ENCODE peak calls at places on chromosome 1, in nine cellular contexts. One of them, this sample, is unnamed.

GRCh38 chr1:209590405-209590804 is 6.9 kb downstream of the CAMK1G start:
- DNase-seq in neural crest cell: no peak
- DNase-seq in AML-193: no peak
- DNase-seq in left colon: peak
- DNase-seq in naive thymus-derived CD8-positive, alpha-beta T cell: no peak
- DNase-seq in nucleus accumbens: peak
- DNase-seq in BE2C: peak
- DNase-seq in T-cell: no peak
- DNase-seq in fibroblast of gingiva: no peak
- DNase-seq in this sample: peak

GRCh38 chr1:35111106-35111505 is 31.9 kb downstream of the ZMYM1 start:
- DNase-seq in neural crest cell: no peak
- DNase-seq in AML-193: no peak
- DNase-seq in left colon: no peak
- DNase-seq in naive thymus-derived CD8-positive, alpha-beta T cell: no peak
- DNase-seq in nucleus accumbens: no peak
- DNase-seq in BE2C: no peak
- DNase-seq in T-cell: no peak
- DNase-seq in fibroblast of gingiva: peak
- DNase-seq in this sample: peak

GRCh38 chr1:4375812-4376211 is 278.6 kb upstream of the AJAP1 start:
- DNase-seq in neural crest cell: no peak
- DNase-seq in AML-193: no peak
- DNase-seq in left colon: no peak
- DNase-seq in naive thymus-derived CD8-positive, alpha-beta T cell: no peak
- DNase-seq in nucleus accumbens: no peak
- DNase-seq in BE2C: no peak
- DNase-seq in T-cell: no peak
- DNase-seq in fibroblast of gingiva: no peak
- DNase-seq in this sample: peak

GRCh38 chr1:222521299-222522104 is 26.4 kb downstream of the HHIPL2 start:
- DNase-seq in neural crest cell: no peak
- DNase-seq in AML-193: no peak
- DNase-seq in left colon: no peak
- DNase-seq in naive thymus-derived CD8-positive, alpha-beta T cell: no peak
- DNase-seq in nucleus accumbens: no peak
- DNase-seq in BE2C: no peak
- DNase-seq in T-cell: no peak
- DNase-seq in fibroblast of gingiva: no peak
- DNase-seq in this sample: peak

GRCh38 chr1:108121361-108122143 is 78.6 kb downstream of the SLC25A24 start:
- DNase-seq in neural crest cell: no peak
- DNase-seq in AML-193: no peak
- DNase-seq in left colon: no peak
- DNase-seq in naive thymus-derived CD8-positive, alpha-beta T cell: no peak
- DNase-seq in nucleus accumbens: no peak
- DNase-seq in BE2C: peak
- DNase-seq in T-cell: no peak
- DNase-seq in fibroblast of gingiva: no peak
- DNase-seq in this sample: no peak

GRCh38 chr1:145977486-145978476 is 13.3 kb downstream of the POLR3GL start:
- DNase-seq in neural crest cell: peak
- DNase-seq in AML-193: peak
- DNase-seq in left colon: peak
- DNase-seq in naive thymus-derived CD8-positive, alpha-beta T cell: peak
- DNase-seq in nucleus accumbens: peak
- DNase-seq in BE2C: peak
- DNase-seq in T-cell: no peak
- DNase-seq in fibroblast of gingiva: peak
- DNase-seq in this sample: peak

GRCh38 chr1:91569411-91570104 is 68.9 kb downstream of the CDC7 start:
- DNase-seq in neural crest cell: no peak
- DNase-seq in AML-193: no peak
- DNase-seq in left colon: peak
- DNase-seq in naive thymus-derived CD8-positive, alpha-beta T cell: no peak
- DNase-seq in nucleus accumbens: no peak
- DNase-seq in BE2C: no peak
- DNase-seq in T-cell: no peak
- DNase-seq in fibroblast of gingiva: peak
- DNase-seq in this sample: peak

GRCh38 chr1:27027575-27028250 is 15.1 kb upstream of the TENT5B start:
- DNase-seq in neural crest cell: no peak
- DNase-seq in AML-193: no peak
- DNase-seq in left colon: no peak
- DNase-seq in naive thymus-derived CD8-positive, alpha-beta T cell: no peak
- DNase-seq in nucleus accumbens: no peak
- DNase-seq in BE2C: no peak
- DNase-seq in T-cell: no peak
- DNase-seq in fibroblast of gingiva: peak
- DNase-seq in this sample: no peak

GRCh38 chr1:45407888-45408287 is 67.6 kb upstream of the MUTYH start:
- DNase-seq in neural crest cell: no peak
- DNase-seq in AML-193: no peak
- DNase-seq in left colon: no peak
- DNase-seq in naive thymus-derived CD8-positive, alpha-beta T cell: no peak
- DNase-seq in nucleus accumbens: no peak
- DNase-seq in BE2C: no peak
- DNase-seq in T-cell: no peak
- DNase-seq in fibroblast of gingiva: no peak
- DNase-seq in this sample: no peak

This sample was measured in A172.